ENCODE peak calls at places on chromosomes 13 and 19, in five cellular contexts. C is activated CD4-positive, alpha-beta T cell treated with anti-CD3 and anti-CD28 coated beads, Interleukin-2, amount 10 ng/mL, durations not matched to agents 7 days and 5 days; A is AG04449; M is progenitor cell of endocrine pancreas; X is midbrain. O is an unnamed sample.

GRCh38 chr19:29371766-29372415 is 153.9 kb upstream of the VSTM2B start:
- DNase-seq in C (no peak), A (no peak), M (no peak), X (no peak), O (no peak)

GRCh38 chr13:29159871-29160270 is 339.7 kb downstream of the MTUS2 start:
- DNase-seq in C (no peak), A (no peak), M (no peak), X (no peak), O (peak; percentile 10)

GRCh38 chr19:11507370-11508078 is 1.9 kb upstream of the ZNF653 start:
- DNase-seq in C (no peak), A (no peak), M (no peak), X (no peak), O (no peak)

GRCh38 chr19:11767633-11768133 is 883 bp downstream of the ZNF441 start:
- DNase-seq in C (peak; percentile 23), A (no peak), M (peak; percentile 41), X (no peak), O (peak; percentile 53)

GRCh38 chr19:31347828-31348314 is 1.4 kb downstream of the TSHZ3 start:
- DNase-seq in C (no peak), A (no peak), M (no peak), X (no peak), O (no peak)

GRCh38 chr13:99614465-99614885 is 113.2 kb downstream of the TM9SF2 start:
- DNase-seq in C (peak; percentile 29), A (no peak), M (no peak), X (no peak), O (peak; percentile 70)

GRCh38 chr19:4533334-4533733 is 1.7 kb downstream of the PLIN5 start:
- DNase-seq in C (no peak), A (no peak), M (no peak), X (no peak), O (no peak)

GRCh38 chr13:77975358-77976042 is 56.9 kb upstream of the EDNRB start:
- DNase-seq in C (no peak), A (no peak), M (no peak), X (no peak), O (no peak)

GRCh38 chr13:113848431-113849260 is 15.2 kb downstream of the GAS6 start:
- DNase-seq in C (no peak), A (no peak), M (no peak), X (no peak), O (no peak)

GRCh38 chr13:41577437-41577836 is 120.1 kb downstream of the RGCC start:
- DNase-seq in C (no peak), A (no peak), M (no peak), X (peak; percentile 32), O (no peak)

GRCh38 chr19:33906578-33907335 is 110.1 kb downstream of the KCTD15 start:
- DNase-seq in C (no peak), A (no peak), M (peak; percentile 15), X (no peak), O (no peak)

GRCh38 chr19:53177986-53178385 is 15.2 kb downstream of the ZNF665 start:
- DNase-seq in C (no peak), A (no peak), M (no peak), X (no peak), O (peak; percentile 19)

GRCh38 chr19:38683393-38684077 is 36.1 kb downstream of the ACTN4 start:
- DNase-seq in C (peak; percentile 33), A (no peak), M (peak; percentile 68), X (no peak), O (peak; percentile 91)

GRCh38 chr13:86446311-86446710 is 647.1 kb upstream of the SLITRK6 start:
- DNase-seq in C (no peak), A (no peak), M (no peak), X (no peak), O (no peak)

O was measured in NB4.